ENCODE peak calls at places on chromosome 3, in six cellular contexts. L is foreskin keratinocyte; R is endothelial cell; G is CD4-positive, alpha-beta T cell; N is glutamatergic neuron; C is BE2C. O is an unnamed sample.

GRCh38 chr3:187975571-187976360 is 178.2 kb upstream of the LPP start:
- DNase-seq in L (no peak), R (no peak), G (no peak), N (no peak), C (no peak), O (peak; percentile 30)

GRCh38 chr3:112437146-112438022 is 61.9 kb downstream of the BTLA start:
- DNase-seq in L (peak; percentile 32), R (no peak), G (no peak), N (no peak), C (no peak), O (no peak)

GRCh38 chr3:97970131-97970530 is 2.1 kb downstream of the RIOX2 start:
- DNase-seq in L (no peak), R (no peak), G (no peak), N (no peak), C (no peak), O (no peak)

GRCh38 chr3:27628029-27628750 is 93.9 kb downstream of the EOMES start:
- DNase-seq in L (no peak), R (no peak), G (no peak), N (no peak), C (no peak), O (no peak)

GRCh38 chr3:155912574-155913190 is 42.2 kb downstream of the GMPS start:
- DNase-seq in L (no peak), R (no peak), G (no peak), N (no peak), C (no peak), O (no peak)

GRCh38 chr3:195897081-195897852 is 11.1 kb downstream of the TNK2 start:
- DNase-seq in L (peak; percentile 87), R (no peak), G (no peak), N (no peak), C (peak; percentile 76), O (no peak)

GRCh38 chr3:185585523-185585861 is 603 bp upstream of the SENP2 start:
- DNase-seq in L (no peak), R (no peak), G (no peak), N (no peak), C (no peak), O (no peak)

GRCh38 chr3:33134026-33134625 is 20.3 kb downstream of the CRTAP start:
- DNase-seq in L (peak; percentile 54), R (no peak), G (no peak), N (no peak), C (no peak), O (no peak)

GRCh38 chr3:53842436-53843194 is 3.6 kb downstream of the CHDH start:
- DNase-seq in L (no peak), R (no peak), G (no peak), N (no peak), C (no peak), O (no peak)

GRCh38 chr3:88000853-88001252 is 58.0 kb downstream of the CGGBP1 start:
- DNase-seq in L (no peak), R (peak; percentile 22), G (no peak), N (peak; percentile 22), C (peak; percentile 24), O (peak; percentile 5)

GRCh38 chr3:7469866-7470265 is 609.0 kb downstream of the GRM7 start:
- DNase-seq in L (no peak), R (no peak), G (no peak), N (no peak), C (no peak), O (no peak)

GRCh38 chr3:160225181-160226025 is at the start of gene C3orf80:
- DNase-seq in L (no peak), R (peak; percentile 56), G (no peak), N (peak; percentile 78), C (peak; percentile 83), O (peak; percentile 79)

GRCh38 chr3:59189561-59190338 is 139.9 kb upstream of the CFAP20DC start:
- DNase-seq in L (peak; percentile 71), R (no peak), G (no peak), N (no peak), C (peak; percentile 3), O (no peak)

GRCh38 chr3:58085616-58086015 is 77.4 kb downstream of the FLNB start:
- DNase-seq in L (no peak), R (no peak), G (no peak), N (no peak), C (no peak), O (no peak)

GRCh38 chr3:99929409-99930139 is 111.9 kb downstream of the CMSS1 start:
- DNase-seq in L (peak; percentile 90), R (no peak), G (no peak), N (no peak), C (no peak), O (no peak)

GRCh38 chr3:16290007-16290826 is 25.2 kb downstream of the OXNAD1 start:
- DNase-seq in L (peak; percentile 26), R (peak; percentile 58), G (peak; percentile 35), N (peak; percentile 51), C (peak; percentile 37), O (peak; percentile 50)

GRCh38 chr3:167166012-167166411 is 214.1 kb downstream of the ZBBX start:
- DNase-seq in L (no peak), R (no peak), G (no peak), N (no peak), C (no peak), O (no peak)

GRCh38 chr3:1969269-1969668 is 129.4 kb upstream of the CNTN4 start:
- DNase-seq in L (no peak), R (no peak), G (no peak), N (no peak), C (no peak), O (no peak)

GRCh38 chr3:49015072-49015471 is 3.3 kb downstream of the DALRD3 start:
- DNase-seq in L (no peak), R (no peak), G (no peak), N (no peak), C (no peak), O (no peak)

GRCh38 chr3:184773341-184774186 is 38.4 kb upstream of the VPS8 start:
- DNase-seq in L (no peak), R (no peak), G (no peak), N (no peak), C (peak; percentile 55), O (peak; percentile 72)

GRCh38 chr3:4746241-4746958 is 232.8 kb upstream of the BHLHE40 start:
- DNase-seq in L (no peak), R (no peak), G (no peak), N (no peak), C (no peak), O (no peak)

GRCh38 chr3:56795097-56795806 is 6.5 kb downstream of the ARHGEF3 start:
- DNase-seq in L (no peak), R (no peak), G (no peak), N (no peak), C (no peak), O (no peak)

GRCh38 chr3:164812042-164812441 is 266.3 kb downstream of the SI start:
- DNase-seq in L (no peak), R (no peak), G (no peak), N (no peak), C (no peak), O (no peak)

GRCh38 chr3:164806188-164806587 is 272.1 kb downstream of the SI start:
- DNase-seq in L (no peak), R (no peak), G (no peak), N (no peak), C (no peak), O (no peak)
- TF ChIP-seq CTCF in L (no peak), R (no peak), G (no peak), N (no peak), C (no peak), O (no peak)

GRCh38 chr3:36399933-36400332 is 19.6 kb downstream of the STAC start:
- DNase-seq in L (no peak), R (no peak), G (no peak), N (no peak), C (no peak), O (no peak)
- TF ChIP-seq CTCF in L (no peak), R (no peak), G (no peak), N (no peak), C (no peak), O (no peak)

GRCh38 chr3:141447391-141447790 is 39.4 kb upstream of the RASA2 start:
- DNase-seq in L (no peak), R (no peak), G (no peak), N (no peak), C (peak; percentile 25), O (no peak)
- TF ChIP-seq CTCF in L (no peak), R (no peak), G (no peak), N (no peak), C (no peak), O (no peak)

GRCh38 chr3:126525091-126525852 is 1.3 kb downstream of the CHST13 start:
- DNase-seq in L (no peak), R (no peak), G (no peak), N (peak; percentile 12), C (no peak), O (no peak)

GRCh38 chr3:126527006-126527405 is 3.1 kb downstream of the CHST13 start:
- DNase-seq in L (no peak), R (no peak), G (no peak), N (peak; percentile 6), C (no peak), O (no peak)

GRCh38 chr3:126524429-126524988 is 554 bp downstream of the CHST13 start:
- DNase-seq in L (no peak), R (no peak), G (no peak), N (no peak), C (no peak), O (no peak)

GRCh38 chr3:126526668-126527005 is 2.7 kb downstream of the CHST13 start:
- DNase-seq in L (no peak), R (no peak), G (no peak), N (peak; percentile 4), C (no peak), O (no peak)

GRCh38 chr3:126525853-126526667 is 2.1 kb downstream of the CHST13 start:
- DNase-seq in L (no peak), R (no peak), G (no peak), N (peak; percentile 12), C (no peak), O (no peak)
- TF ChIP-seq CTCF in L (no peak), R (no peak), G (no peak), N (no peak), C (no peak), O (no peak)

GRCh38 chr3:365268-365667 is 168.7 kb downstream of the CHL1 start:
- DNase-seq in L (no peak), R (no peak), G (no peak), N (no peak), C (no peak), O (no peak)
- TF ChIP-seq CTCF in L (no peak), R (no peak), G (no peak), N (no peak), C (no peak), O (no peak)

GRCh38 chr3:54870423-54870822 is 57.4 kb downstream of the LRTM1 start:
- DNase-seq in L (peak; percentile 79), R (no peak), G (no peak), N (no peak), C (no peak), O (no peak)
- TF ChIP-seq CTCF in L (peak; percentile 75), R (no peak), G (no peak), N (peak; percentile 21), C (peak; percentile 35), O (peak; percentile 41)

O was measured in nephron progenitor cell.